ENCODE peak calls at places on chromosome 18, in five cellular contexts. Y is right atrium auricular region, O is tibial nerve, M is tibial artery, V is uterus. F is an unnamed sample.

GRCh38 chr18:65215865-65216466 is 534.8 kb upstream of the CDH7 start:
- DNase-seq in Y (no peak), O (no peak), M (no peak), V (no peak), F (no peak)

GRCh38 chr18:55439036-55439435 is 149.0 kb downstream of the TCF4 start:
- DNase-seq in Y (no peak), O (no peak), M (no peak), V (no peak), F (no peak)

GRCh38 chr18:51279367-51279984 is 82.0 kb upstream of the MEX3C start:
- DNase-seq in Y (no peak), O (no peak), M (no peak), V (no peak), F (no peak)

GRCh38 chr18:26619350-26619749 is 71.0 kb upstream of the KCTD1 start:
- DNase-seq in Y (no peak), O (no peak), M (no peak), V (no peak), F (no peak)

GRCh38 chr18:52348209-52348608 is 8.2 kb downstream of the DCC start:
- DNase-seq in Y (no peak), O (no peak), M (no peak), V (no peak), F (no peak)

GRCh38 chr18:8188196-8188595 is 421.0 kb upstream of the RAB12 start:
- DNase-seq in Y (no peak), O (no peak), M (no peak), V (no peak), F (no peak)

GRCh38 chr18:34548120-34548972 is 161.8 kb upstream of the DTNA start:
- DNase-seq in Y (no peak), O (no peak), M (no peak), V (no peak), F (no peak)

GRCh38 chr18:54558609-54559585 is 32.1 kb upstream of the DYNAP start:
- DNase-seq in Y (no peak), O (peak), M (no peak), V (no peak), F (no peak)

GRCh38 chr18:12377556-12378553 is 828 bp upstream of the AFG3L2 start:
- DNase-seq in Y (no peak), O (no peak), M (no peak), V (peak), F (no peak)
- H3K27ac ChIP-seq in Y (peak), O (peak), M (peak), V (peak), F (peak)

GRCh38 chr18:47999801-48000248 is 69.4 kb upstream of the SMAD2 start:
- DNase-seq in Y (no peak), O (no peak), M (no peak), V (no peak), F (no peak)

GRCh38 chr18:47993409-47993808 is 63.0 kb upstream of the SMAD2 start:
- DNase-seq in Y (peak), O (no peak), M (no peak), V (no peak), F (no peak)

GRCh38 chr18:47992903-47993302 is 62.4 kb upstream of the SMAD2 start:
- DNase-seq in Y (peak), O (no peak), M (no peak), V (no peak), F (no peak)

GRCh38 chr18:47997338-47997780 is 66.9 kb upstream of the SMAD2 start:
- DNase-seq in Y (no peak), O (no peak), M (no peak), V (no peak), F (no peak)

DNA sequence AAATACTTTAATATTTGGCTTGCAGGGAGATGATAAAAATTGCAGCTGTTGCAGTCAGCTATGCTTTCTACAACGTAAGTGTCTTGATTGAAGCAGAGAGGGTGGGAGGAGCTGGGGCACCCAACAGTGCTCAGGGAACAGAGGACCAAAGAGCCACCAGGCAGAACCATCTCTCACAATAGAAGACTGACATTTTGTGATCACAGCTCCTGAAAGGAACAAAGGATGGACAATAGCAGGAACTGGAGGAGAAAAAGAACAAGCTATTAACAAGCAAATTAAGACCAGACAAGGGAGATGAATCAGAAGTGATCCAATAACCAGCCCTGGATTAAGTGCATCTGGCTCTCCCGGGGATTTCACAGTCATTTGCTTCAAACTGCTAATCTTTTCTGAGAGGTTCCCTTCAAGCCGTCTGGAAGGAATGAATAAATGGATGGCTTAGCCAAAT is 65.7 kb upstream of the SMAD2 start:
- DNase-seq in Y (peak), O (no peak), M (no peak), V (no peak), F (no peak)
- H3K27ac ChIP-seq in Y (no peak), O (no peak), M (no peak), V (no peak), F (no peak)

GRCh38 chr18:58269931-58270330 is 225.9 kb downstream of the NEDD4L start:
- DNase-seq in Y (no peak), O (no peak), M (no peak), V (no peak), F (no peak)
- H3K27ac ChIP-seq in Y (peak), O (no peak), M (no peak), V (no peak), F (no peak)

GRCh38 chr18:5197032-5197434 is at the start of gene AKAIN1:
- DNase-seq in Y (no peak), O (no peak), M (no peak), V (no peak), F (no peak)
- H3K27ac ChIP-seq in Y (no peak), O (no peak), M (no peak), V (no peak), F (no peak)

GRCh38 chr18:3333056-3333720 is 71.3 kb downstream of the MYL12B start:
- DNase-seq in Y (no peak), O (no peak), M (no peak), V (no peak), F (no peak)
- H3K27ac ChIP-seq in Y (no peak), O (no peak), M (no peak), V (no peak), F (no peak)

DNA sequence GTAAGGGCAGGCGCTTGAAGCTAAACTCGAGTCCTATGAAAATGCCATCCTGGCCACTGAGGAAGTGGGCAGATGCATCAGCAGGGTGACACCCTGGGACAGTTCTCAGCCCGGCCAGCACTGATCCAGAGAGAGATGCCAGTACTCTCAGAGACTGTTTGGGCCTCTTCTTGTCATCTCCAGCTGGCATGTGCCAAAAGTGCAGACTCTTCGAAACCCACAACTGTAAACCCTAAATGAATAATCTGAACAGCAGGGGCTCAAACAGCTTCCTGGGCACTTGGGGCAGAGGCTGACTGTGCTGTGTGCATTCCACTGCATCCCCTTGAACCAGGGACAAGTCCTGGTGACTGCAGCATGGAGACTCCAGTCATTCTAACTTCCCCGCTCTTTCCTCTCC is 204.2 kb upstream of the SMAD2 start:
- DNase-seq in Y (no peak), O (no peak), M (no peak), V (no peak), F (no peak)
- H3K27ac ChIP-seq in Y (no peak), O (no peak), M (no peak), V (no peak), F (no peak)

GRCh38 chr18:58025733-58026132 is 18.3 kb upstream of the NEDD4L start:
- DNase-seq in Y (no peak), O (no peak), M (no peak), V (no peak), F (no peak)

GRCh38 chr18:58026395-58026794 is 17.6 kb upstream of the NEDD4L start:
- DNase-seq in Y (no peak), O (no peak), M (no peak), V (no peak), F (no peak)

GRCh38 chr18:58025205-58025604 is 18.8 kb upstream of the NEDD4L start:
- DNase-seq in Y (no peak), O (no peak), M (no peak), V (no peak), F (no peak)

GRCh38 chr18:58023108-58023507 is 20.9 kb upstream of the NEDD4L start:
- DNase-seq in Y (no peak), O (no peak), M (no peak), V (no peak), F (no peak)

DNA sequence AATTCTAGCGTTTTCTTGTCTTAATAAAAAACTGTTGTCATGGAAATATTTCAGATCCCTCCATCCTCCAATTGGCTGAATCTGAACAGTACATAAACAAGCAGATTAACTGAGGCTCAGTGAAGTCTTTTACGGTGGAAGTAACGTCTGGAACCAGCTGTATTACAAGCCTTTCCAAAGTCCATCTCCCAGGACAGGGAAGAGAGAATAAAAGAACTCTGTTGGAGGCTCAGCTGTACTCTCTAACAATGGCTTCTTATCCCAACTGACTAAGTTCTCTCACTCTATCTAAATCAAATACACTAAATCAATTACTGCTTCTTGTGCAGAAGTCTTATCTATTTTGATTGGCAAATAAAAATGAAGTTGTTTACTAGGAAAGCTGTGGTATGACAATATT is 19.9 kb upstream of the NEDD4L start:
- DNase-seq in Y (no peak), O (no peak), M (no peak), V (no peak), F (no peak)
- H3K27ac ChIP-seq in Y (no peak), O (no peak), M (no peak), V (no peak), F (no peak)

GRCh38 chr18:5983479-5983878 is 88.2 kb upstream of the TMEM200C start:
- DNase-seq in Y (no peak), O (no peak), M (no peak), V (no peak), F (no peak)

GRCh38 chr18:5984245-5984644 is 88.9 kb upstream of the TMEM200C start:
- DNase-seq in Y (no peak), O (no peak), M (no peak), V (no peak), F (no peak)

GRCh38 chr18:5987217-5987616 is 91.9 kb upstream of the TMEM200C start:
- DNase-seq in Y (no peak), O (no peak), M (no peak), V (no peak), F (no peak)

GRCh38 chr18:5982332-5982731 is 87.0 kb upstream of the TMEM200C start:
- DNase-seq in Y (no peak), O (no peak), M (no peak), V (no peak), F (no peak)

DNA sequence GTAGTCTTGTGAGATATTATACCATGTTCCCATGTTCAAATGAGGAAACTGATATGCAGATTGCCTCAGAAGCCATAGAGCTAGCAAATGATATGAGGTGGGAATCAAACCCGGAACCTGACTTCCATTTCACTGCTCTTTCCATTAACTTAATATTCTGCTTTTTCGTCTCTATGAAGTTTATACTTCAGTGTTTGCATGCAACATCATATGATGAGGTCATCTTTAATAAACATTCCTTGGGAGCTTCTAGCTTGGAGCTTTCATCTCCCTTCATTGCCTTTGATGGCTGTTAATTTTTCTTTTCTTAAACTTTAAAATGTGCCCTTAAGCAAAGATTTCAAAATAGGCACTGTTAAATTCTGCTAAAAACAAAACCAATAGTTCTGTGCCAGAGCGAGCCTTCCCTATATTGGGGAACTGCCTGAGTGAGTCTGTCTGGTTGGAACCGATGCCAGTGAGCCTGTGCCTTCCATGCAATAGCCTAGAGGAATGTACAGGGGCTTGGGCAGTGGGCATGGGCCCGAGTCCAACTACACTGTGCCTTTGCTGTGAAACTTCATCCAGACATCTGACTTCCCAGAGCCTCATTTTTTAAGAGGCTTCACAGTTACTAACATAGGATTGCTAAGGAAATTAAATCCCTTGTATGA is 91.1 kb upstream of the TMEM200C start:
- DNase-seq in Y (no peak), O (no peak), M (no peak), V (no peak), F (no peak)
- H3K27ac ChIP-seq in Y (no peak), O (no peak), M (no peak), V (no peak), F (no peak)

DNA sequence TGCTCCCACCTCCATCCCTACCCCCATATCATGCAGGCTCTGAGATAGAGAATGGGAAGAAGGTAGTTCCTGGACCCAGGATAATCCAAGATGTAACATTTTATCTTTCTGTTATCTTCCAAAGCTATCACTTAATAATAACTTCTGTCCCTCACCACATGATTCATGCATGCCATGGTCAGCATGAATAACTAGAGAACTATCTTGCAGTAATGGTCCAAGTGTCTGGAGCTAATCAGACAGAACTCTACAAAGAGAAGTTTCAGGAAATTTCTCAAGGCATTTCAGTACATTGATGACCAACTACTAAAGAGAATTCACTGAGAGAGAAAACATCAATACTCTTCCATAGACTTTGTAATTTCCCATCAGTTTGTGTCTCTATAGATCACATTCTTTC is 1469.7 kb upstream of the PIK3C3 start:
- DNase-seq in Y (no peak), O (no peak), M (no peak), V (no peak), F (no peak)
- H3K27ac ChIP-seq in Y (no peak), O (no peak), M (no peak), V (no peak), F (no peak)

GRCh38 chr18:22466608-22467390 is 49.1 kb upstream of the CTAGE1 start:
- DNase-seq in Y (no peak), O (no peak), M (peak), V (no peak), F (no peak)

GRCh38 chr18:22469061-22469689 is 51.5 kb upstream of the CTAGE1 start:
- DNase-seq in Y (no peak), O (no peak), M (no peak), V (no peak), F (no peak)

GRCh38 chr18:22468554-22468891 is 50.8 kb upstream of the CTAGE1 start:
- DNase-seq in Y (no peak), O (no peak), M (no peak), V (no peak), F (no peak)

GRCh38 chr18:22465859-22466602 is 48.3 kb upstream of the CTAGE1 start:
- DNase-seq in Y (peak), O (peak), M (peak), V (peak), F (peak)

DNA sequence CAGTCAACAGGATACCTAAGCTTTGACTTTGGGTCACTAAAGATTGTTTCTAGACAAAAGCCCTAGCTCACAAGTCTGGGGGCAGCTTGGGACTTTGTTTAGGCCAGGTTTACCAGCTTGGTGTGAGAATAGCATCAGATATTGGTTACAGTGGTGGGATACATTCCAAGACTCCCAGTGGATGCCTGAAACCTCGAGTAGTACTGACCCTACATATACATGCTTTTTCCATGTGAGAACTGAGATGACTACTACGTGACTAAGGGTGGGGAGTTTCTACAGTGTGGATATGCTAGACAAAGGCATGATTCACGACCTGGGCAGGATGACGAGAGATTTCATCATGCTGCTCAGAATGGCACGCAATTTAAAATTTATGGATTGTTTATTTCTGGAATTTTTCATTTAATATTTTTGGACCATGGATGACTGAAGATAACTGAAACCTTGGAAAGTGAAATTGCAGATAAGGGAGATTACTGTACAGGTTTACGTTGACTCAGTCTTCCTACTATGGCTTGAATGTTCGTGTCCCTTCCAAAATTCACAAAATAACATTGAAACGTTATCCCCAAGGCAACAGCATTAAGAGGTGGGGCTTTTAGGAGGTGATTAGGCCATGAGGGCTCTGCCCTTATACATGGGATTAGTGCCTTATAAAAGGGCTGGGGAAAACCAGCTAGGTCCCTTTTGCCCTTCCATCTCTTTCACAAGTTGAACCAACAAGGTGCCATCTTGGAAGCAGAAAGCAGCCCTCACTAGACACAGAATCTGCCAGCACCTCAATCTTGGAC is 50.2 kb upstream of the CTAGE1 start:
- DNase-seq in Y (no peak), O (no peak), M (peak), V (peak), F (no peak)
- H3K27ac ChIP-seq in Y (peak), O (no peak), M (peak), V (peak), F (peak)

F was measured in sigmoid colon.